ENCODE peak calls at places on chromosomes 3 and 15, in five cellular contexts. B is activated CD8-positive, alpha-beta memory T cell treated with anti-CD3 and anti-CD28 coated beads, Interleukin-2, amount 50 U/mL, for 48 hours; K is ELR; J is AG09309; F is M059J. L is an unnamed sample.

GRCh38 chr3:71392277-71392676 is 191.3 kb downstream of the FOXP1 start:
- DNase-seq in B (no peak), K (no peak), J (no peak), F (no peak), L (no peak)

GRCh38 chr3:129985113-129985512 is 10.6 kb downstream of the TRH start:
- DNase-seq in B (no peak), K (no peak), J (no peak), F (no peak), L (no peak)

GRCh38 chr3:136659253-136659652 is 92.9 kb downstream of the STAG1 start:
- DNase-seq in B (no peak), K (peak; percentile 8), J (peak; percentile 47), F (peak; percentile 44), L (peak; percentile 90)

GRCh38 chr3:80439490-80439889 is 671.7 kb upstream of the ROBO1 start:
- DNase-seq in B (no peak), K (no peak), J (no peak), F (no peak), L (no peak)

GRCh38 chr3:197499427-197499826 is 56.3 kb downstream of the BDH1 start:
- DNase-seq in B (no peak), K (peak; percentile 99), J (no peak), F (peak; percentile 93), L (peak; percentile 84)

GRCh38 chr15:68410466-68411200 is 21.3 kb downstream of the ITGA11 start:
- DNase-seq in B (peak; percentile 35), K (no peak), J (no peak), F (no peak), L (no peak)

GRCh38 chr3:46948830-46949671 is 27.5 kb downstream of the CCDC12 start:
- DNase-seq in B (no peak), K (no peak), J (no peak), F (no peak), L (no peak)

GRCh38 chr3:59422312-59422711 is 372.5 kb upstream of the CFAP20DC start:
- DNase-seq in B (no peak), K (peak; percentile 31), J (peak; percentile 39), F (peak; percentile 72), L (peak; percentile 53)

GRCh38 chr3:126621171-126621570 is 33.8 kb downstream of the TXNRD3 start:
- DNase-seq in B (no peak), K (peak; percentile 70), J (peak; percentile 17), F (peak; percentile 83), L (peak; percentile 22)

GRCh38 chr3:196660381-196661166 is 21.1 kb downstream of the NRROS start:
- DNase-seq in B (no peak), K (no peak), J (no peak), F (no peak), L (no peak)

GRCh38 chr3:175956964-175957363 is 1097.8 kb downstream of the NAALADL2 start:
- DNase-seq in B (no peak), K (peak; percentile 2), J (peak; percentile 5), F (peak; percentile 29), L (no peak)

GRCh38 chr3:186070996-186071395 is 37.9 kb downstream of the ETV5 start:
- DNase-seq in B (no peak), K (no peak), J (no peak), F (no peak), L (no peak)

GRCh38 chr3:153634683-153635082 is 472.7 kb downstream of the RAP2B start:
- DNase-seq in B (no peak), K (no peak), J (no peak), F (no peak), L (no peak)

GRCh38 chr3:66198437-66199088 is 22.2 kb upstream of the SLC25A26 start:
- DNase-seq in B (no peak), K (no peak), J (no peak), F (no peak), L (no peak)

GRCh38 chr3:144011251-144011799 is 39.7 kb downstream of the DIPK2A start:
- DNase-seq in B (no peak), K (no peak), J (peak; percentile 13), F (peak; percentile 11), L (no peak)

GRCh38 chr3:139677341-139678155 is at the start of gene NMNAT3:
- DNase-seq in B (peak; percentile 89), K (peak; percentile 19), J (no peak), F (peak; percentile 76), L (peak; percentile 67)

GRCh38 chr3:20316238-20316637 is 130.2 kb upstream of the SGO1 start:
- DNase-seq in B (no peak), K (no peak), J (no peak), F (peak; percentile 77), L (peak; percentile 75)

GRCh38 chr3:144350125-144350524 is 378.5 kb downstream of the DIPK2A start:
- DNase-seq in B (no peak), K (no peak), J (no peak), F (no peak), L (peak; percentile 67)

GRCh38 chr15:76330281-76330680 is 6.3 kb upstream of the ISL2 start:
- DNase-seq in B (no peak), K (peak; percentile 72), J (no peak), F (peak; percentile 67), L (peak; percentile 34)

GRCh38 chr15:47422901-47423300 is 294.4 kb upstream of the SEMA6D start:
- DNase-seq in B (no peak), K (peak; percentile 17), J (no peak), F (no peak), L (peak; percentile 72)

L was measured in renal cortical epithelial cell.